ENCODE peak calls at places on chromosomes 5 and 9, in six cellular contexts. J is HepG2, L is HL-60, U is H1, F is GM12878, W is K562. B is an unnamed sample.

GRCh38 chr9:113702423-113702755 is 173.7 kb upstream of the ZNF618 start:
- DNase-seq in U (no peak), W (no peak), F (no peak), L (no peak), J (no peak), B (no peak)

GRCh38 chr5:132228241-132229035 is 785 bp upstream of the P4HA2 start:
- DNase-seq in L (no peak), W (no peak), J (no peak), F (no peak), U (peak), B (no peak)

GRCh38 chr9:93216072-93216364 is 32.1 kb downstream of the WNK2 start:
- DNase-seq in J (no peak), W (no peak), U (no peak), F (no peak), L (no peak), B (peak)

GRCh38 chr5:58054018-58054417 is 405.9 kb downstream of the PLK2 start:
- DNase-seq in W (no peak), F (no peak), U (no peak), J (no peak), L (no peak), B (no peak)

GRCh38 chr5:1245901-1246576 is 20.9 kb downstream of the SLC6A18 start:
- DNase-seq in W (no peak), U (peak), F (no peak), L (no peak), J (no peak), B (peak)

GRCh38 chr5:127084656-127085055 is 11.4 kb upstream of the C5orf63 start:
- DNase-seq in U (no peak), F (no peak), W (peak), L (peak), J (no peak), B (no peak)

GRCh38 chr5:107564896-107565295 is 105.8 kb downstream of the EFNA5 start:
- DNase-seq in W (no peak), L (no peak), J (no peak), F (no peak), U (no peak), B (no peak)

GRCh38 chr5:140351609-140352334 is 5.4 kb upstream of the HBEGF start:
- DNase-seq in W (peak), J (peak), U (peak), F (no peak), L (peak), B (peak)

GRCh38 chr9:91712811-91713210 is 237.2 kb downstream of the ROR2 start:
- DNase-seq in L (no peak), W (no peak), J (no peak), F (no peak), U (no peak), B (peak)

GRCh38 chr9:109447329-109448076 is 50.6 kb downstream of the PTPN3 start:
- DNase-seq in W (no peak), J (no peak), U (no peak), F (no peak), L (no peak), B (no peak)

GRCh38 chr9:109449036-109449798 is 48.9 kb downstream of the PTPN3 start:
- DNase-seq in J (no peak), F (no peak), W (no peak), L (no peak), U (no peak), B (no peak)

GRCh38 chr9:109451311-109452025 is 46.6 kb downstream of the PTPN3 start:
- DNase-seq in U (peak), J (peak), L (no peak), F (no peak), W (no peak), B (no peak)

GRCh38 chr9:109450346-109450745 is 47.8 kb downstream of the PTPN3 start:
- DNase-seq in U (no peak), W (no peak), F (no peak), J (no peak), L (no peak), B (no peak)

DNA sequence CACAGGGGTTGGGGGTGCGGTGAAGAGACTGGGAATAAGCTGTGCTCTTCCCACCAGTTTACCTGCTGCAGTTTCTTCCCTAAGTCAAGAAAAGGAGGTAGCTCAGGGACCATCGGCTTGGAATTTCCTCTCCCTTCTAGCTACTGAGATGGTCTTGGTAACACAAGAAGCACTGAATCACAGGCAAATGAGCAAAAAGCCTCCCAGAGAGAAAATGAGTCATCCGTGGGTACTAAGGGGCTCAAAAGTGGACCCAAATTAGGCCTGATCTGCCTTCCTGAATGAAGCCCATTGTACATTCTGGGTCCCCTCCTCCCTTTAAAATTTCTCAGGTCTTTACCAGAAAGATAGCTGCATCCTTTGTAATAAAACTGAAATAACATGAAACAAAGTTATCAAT is 49.9 kb downstream of the PTPN3 start:
- DNase-seq in F (no peak), L (no peak), J (no peak), W (no peak), U (no peak), B (no peak)
- TF ChIP-seq GABPA in F (no peak), L (no peak), J (no peak), W (no peak), U (no peak), B (no peak)

DNA sequence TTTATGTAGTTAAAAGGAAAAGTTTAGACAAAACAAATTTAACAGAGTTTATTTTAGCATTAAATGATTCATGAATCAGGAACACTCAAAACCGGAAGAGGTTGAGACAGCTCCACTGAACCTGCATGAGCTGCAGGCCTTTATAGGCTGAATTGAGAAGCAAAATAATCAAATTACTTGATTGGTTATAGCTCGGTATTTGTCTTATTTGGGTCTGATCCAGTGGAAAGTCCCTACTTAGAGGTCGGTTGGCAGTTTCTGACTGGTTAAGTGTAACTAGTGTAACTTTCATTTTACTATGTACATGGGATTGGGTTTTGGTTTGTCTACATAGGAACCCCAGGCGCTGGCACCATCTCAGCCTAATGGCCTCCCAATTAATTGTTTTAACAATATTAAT is 74.1 kb upstream of the PIK3R1 start:
- DNase-seq in W (no peak), U (no peak), J (no peak), F (peak), L (no peak), B (no peak)
- TF ChIP-seq GABPA in W (no peak), U (no peak), J (no peak), F (no peak), L (no peak), B (no peak)

GRCh38 chr5:115264786-115265185 is 2.1 kb upstream of the PGGT1B start:
- DNase-seq in L (no peak), U (no peak), F (no peak), W (no peak), J (no peak), B (no peak)

GRCh38 chr5:115262405-115263247 is at the start of gene PGGT1B:
- DNase-seq in L (peak), W (peak), U (peak), J (peak), F (peak), B (peak)

GRCh38 chr5:115265220-115265619 is 2.5 kb upstream of the PGGT1B start:
- DNase-seq in U (no peak), L (no peak), W (no peak), F (no peak), J (no peak), B (no peak)

GRCh38 chr5:115260248-115260647 is 2.4 kb downstream of the PGGT1B start:
- DNase-seq in F (no peak), J (no peak), L (no peak), W (no peak), U (no peak), B (no peak)

GRCh38 chr5:115262066-115262404 is 642 bp downstream of the PGGT1B start:
- DNase-seq in J (peak), F (peak), U (no peak), W (peak), L (peak), B (no peak)
- TF ChIP-seq GABPA in J (no peak), F (no peak), U (no peak), W (no peak), L (no peak), B (no peak)

DNA sequence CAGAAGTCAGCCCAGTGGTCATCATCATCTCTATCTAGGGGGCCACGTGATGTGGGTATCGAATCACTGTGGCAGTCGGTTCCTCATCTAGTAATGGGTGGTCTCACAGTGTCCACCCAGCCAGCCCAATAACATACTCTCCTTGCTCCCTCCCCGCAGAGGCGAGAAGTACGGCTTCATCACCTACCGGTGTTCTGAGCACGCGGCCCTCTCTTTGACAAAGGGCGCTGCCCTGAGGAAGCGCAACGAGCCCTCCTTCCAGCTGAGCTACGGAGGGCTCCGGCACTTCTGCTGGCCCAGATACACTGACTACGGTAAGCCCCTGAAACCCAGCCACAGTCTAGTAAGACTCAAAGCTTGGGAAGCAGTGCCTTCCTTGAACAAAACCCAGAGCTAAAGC is 99.0 kb downstream of the PDE6A start:
- DNase-seq in F (no peak), L (no peak), W (no peak), U (no peak), J (no peak), B (no peak)
- TF ChIP-seq GABPA in F (no peak), L (no peak), W (no peak), U (no peak), J (no peak), B (no peak)

GRCh38 chr5:135457424-135458071 is 5.4 kb upstream of the TIFAB start:
- DNase-seq in J (peak), W (peak), F (no peak), L (peak), U (peak), B (peak)

GRCh38 chr5:135455876-135456237 is 3.7 kb upstream of the TIFAB start:
- DNase-seq in W (no peak), F (no peak), J (no peak), L (no peak), U (no peak), B (no peak)

GRCh38 chr5:135454946-135455345 is 2.8 kb upstream of the TIFAB start:
- DNase-seq in J (no peak), W (no peak), U (no peak), L (no peak), F (no peak), B (no peak)

GRCh38 chr5:135458356-135458755 is 6.2 kb upstream of the TIFAB start:
- DNase-seq in L (no peak), U (no peak), W (no peak), J (no peak), F (no peak), B (no peak)

DNA sequence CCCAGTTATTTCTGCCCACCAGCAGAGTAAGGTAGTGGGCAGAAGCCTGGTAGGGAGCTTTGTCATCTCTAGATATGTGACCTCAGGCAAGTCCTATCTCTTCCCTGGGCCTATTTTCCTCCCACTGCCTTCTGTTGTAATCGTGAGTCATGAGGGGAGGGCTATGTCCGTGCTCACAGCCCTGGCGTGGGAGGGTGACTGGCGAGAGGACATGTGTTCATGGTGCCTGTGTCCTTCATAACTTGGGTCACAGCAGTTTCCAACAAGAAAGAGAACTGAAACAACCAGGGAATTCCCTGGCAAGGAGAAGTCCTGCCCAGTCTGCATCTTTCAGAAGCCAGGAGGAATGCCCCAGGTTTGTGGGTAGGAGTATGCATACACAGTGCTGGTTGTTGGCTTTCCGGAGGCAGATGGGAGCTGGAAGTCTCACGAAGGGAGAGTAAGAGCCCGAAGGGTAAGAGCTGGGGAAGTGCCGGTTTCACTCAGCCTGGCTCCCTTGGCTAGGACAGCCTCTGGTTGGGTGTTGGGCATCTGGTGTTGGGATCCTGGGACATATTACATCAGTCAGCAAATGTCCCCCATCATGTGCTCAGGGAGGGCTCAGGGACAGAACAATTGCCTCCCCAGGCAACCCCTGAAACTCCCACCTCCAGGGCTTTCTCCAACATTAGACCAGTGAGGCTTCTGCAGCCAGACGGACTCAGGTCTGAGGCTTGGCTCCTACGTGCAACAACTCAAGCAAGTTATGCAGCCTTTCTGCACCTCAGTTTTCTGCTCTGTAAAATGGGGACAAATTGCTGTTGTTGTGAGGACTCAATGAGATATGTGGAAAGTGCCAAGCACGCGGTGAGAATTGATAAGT is 4.3 kb upstream of the TIFAB start:
- DNase-seq in F (peak), J (peak), L (no peak), U (no peak), W (peak), B (no peak)
- TF ChIP-seq GABPA in F (no peak), J (no peak), L (no peak), U (no peak), W (no peak), B (no peak)

DNA sequence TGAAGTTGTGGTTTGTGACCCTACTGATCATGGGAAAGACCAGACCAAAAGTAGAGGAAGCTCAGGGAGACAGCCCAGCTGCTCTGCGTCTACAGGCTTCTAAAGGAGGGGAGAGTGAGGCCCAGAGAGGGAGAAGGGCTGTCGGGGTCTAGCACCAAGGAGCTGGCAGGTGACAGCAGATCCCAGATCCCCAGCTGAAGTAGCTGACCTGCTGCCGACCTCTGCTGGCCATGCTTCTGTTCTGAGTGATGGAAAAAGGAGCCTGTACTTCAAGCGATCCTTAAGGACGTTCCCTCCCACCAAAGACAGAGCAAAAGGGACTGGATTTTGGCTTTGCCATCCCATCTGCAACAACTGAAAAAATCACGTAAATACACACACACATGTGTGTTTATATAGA is 22.7 kb upstream of the QSOX2 start:
- DNase-seq in L (no peak), J (peak), U (no peak), F (no peak), W (no peak), B (no peak)
- TF ChIP-seq GABPA in L (no peak), J (no peak), U (no peak), F (no peak), W (no peak), B (no peak)

DNA sequence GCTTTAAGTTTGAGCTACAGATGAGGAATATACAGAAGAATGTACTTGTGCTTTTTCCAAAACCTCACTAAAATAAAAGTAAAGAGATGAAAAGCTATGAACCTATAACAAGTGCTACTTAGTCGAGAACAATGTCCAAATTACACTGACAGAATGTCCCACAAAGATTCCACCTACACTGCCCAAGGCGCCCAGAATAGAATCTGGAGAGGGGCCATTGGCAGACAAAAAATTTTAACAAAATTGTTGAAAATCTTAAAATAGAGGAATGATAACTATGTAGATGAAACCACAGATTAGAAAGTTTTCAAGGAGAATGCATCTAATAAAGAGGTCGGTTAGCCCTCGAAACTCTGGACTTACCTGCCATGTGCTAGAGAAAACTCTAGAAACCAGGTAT is 235.3 kb downstream of the CETN3 start:
- DNase-seq in J (no peak), L (no peak), F (no peak), W (no peak), U (no peak), B (no peak)
- TF ChIP-seq GABPA in J (no peak), L (no peak), F (no peak), W (no peak), U (no peak), B (no peak)

GRCh38 chr9:126228779-126229444 is 97.7 kb upstream of the MVB12B start:
- DNase-seq in J (peak), L (peak), U (peak), W (peak), F (no peak), B (peak)
- TF ChIP-seq GABPA in J (no peak), L (no peak), U (peak), W (no peak), F (no peak), B (no peak)